ENCODE peak calls at places on chromosomes 5 and 9, in seven cellular contexts. B is trophoblast cell, Y is mesendoderm, X is neuronal stem cell, O is H1, W is mesenchymal stem cell, P is IMR-90. D is an unnamed sample.

GRCh38 chr5:43498571-43498970 is 14.9 kb upstream of the TMEM267 start:
- DNase-seq in Y (no peak), O (no peak), P (no peak), B (no peak), X (no peak), W (no peak), D (no peak)

GRCh38 chr9:4235951-4236804 is 63.7 kb downstream of the GLIS3 start:
- DNase-seq in X (no peak), Y (peak), O (no peak), P (peak), B (peak), W (peak), D (no peak)

GRCh38 chr5:180860273-180860886 is 696 bp downstream of the ZFP62 start:
- DNase-seq in W (peak), O (peak), P (no peak), X (no peak), Y (peak), B (peak), D (peak)

GRCh38 chr5:138488481-138488945 is 23.2 kb downstream of the EGR1 start:
- DNase-seq in Y (no peak), O (no peak), P (peak), X (no peak), B (peak), W (no peak), D (no peak)

GRCh38 chr5:32522429-32523143 is 62.8 kb upstream of the SUB1 start:
- DNase-seq in Y (no peak), B (peak), O (no peak), W (no peak), X (no peak), P (peak), D (no peak)

GRCh38 chr5:181205402-181205734 is 372 bp upstream of the TRIM7 start:
- DNase-seq in B (no peak), W (no peak), X (no peak), O (no peak), Y (no peak), P (no peak), D (no peak)

GRCh38 chr9:110918316-110919054 is 119.8 kb downstream of the LPAR1 start:
- DNase-seq in B (no peak), O (no peak), P (peak), W (peak), X (no peak), Y (no peak), D (no peak)

GRCh38 chr5:62043289-62044274 is 262.4 kb upstream of the KIF2A start:
- DNase-seq in W (no peak), X (peak), B (no peak), O (peak), Y (peak), P (no peak), D (peak)

GRCh38 chr9:101367323-101367722 is 17.5 kb downstream of the BAAT start:
- DNase-seq in B (no peak), Y (no peak), X (no peak), W (no peak), P (no peak), O (no peak), D (no peak)

GRCh38 chr9:111975709-111976108 is 79.1 kb downstream of the UGCG start:
- DNase-seq in X (no peak), B (no peak), P (no peak), O (peak), W (no peak), Y (peak), D (peak)

GRCh38 chr9:137031904-137032639 is at the start of gene FUT7:
- DNase-seq in B (no peak), Y (no peak), X (no peak), O (no peak), W (no peak), P (no peak), D (no peak)

GRCh38 chr9:129341197-129341990 is 163.3 kb upstream of the IER5L start:
- DNase-seq in O (no peak), W (no peak), X (no peak), B (no peak), P (no peak), Y (no peak), D (no peak)

GRCh38 chr9:137273616-137274320 is 3.8 kb upstream of the TOR4A start:
- DNase-seq in W (no peak), X (no peak), O (no peak), P (no peak), B (no peak), Y (no peak), D (peak)

GRCh38 chr5:122498163-122498562 is 186.1 kb downstream of the SNCAIP start:
- DNase-seq in Y (peak), O (no peak), W (peak), P (peak), X (peak), B (peak), D (peak)

GRCh38 chr9:76298497-76299144 is 95.6 kb downstream of the RFK start:
- DNase-seq in B (no peak), P (no peak), X (no peak), O (no peak), Y (peak), W (no peak), D (no peak)

GRCh38 chr9:4964540-4964939 is 20.5 kb upstream of the JAK2 start:
- DNase-seq in P (no peak), O (no peak), B (no peak), W (no peak), Y (no peak), X (peak), D (no peak)

GRCh38 chr9:109751253-109751652 is 28.7 kb upstream of the PALM2AKAP2 start:
- DNase-seq in Y (no peak), O (no peak), W (no peak), P (peak), B (no peak), X (no peak), D (no peak)

GRCh38 chr5:141876628-141877477 is 1.4 kb downstream of the PCDH1 start:
- DNase-seq in B (peak), P (no peak), O (peak), X (no peak), W (peak), Y (peak), D (no peak)
- H3K23ac ChIP-seq in B (no peak), P (peak), O (peak), X (peak), W (no peak), Y (peak), D (no peak)

GRCh38 chr5:58838732-58839131 is 255.9 kb downstream of the RAB3C start:
- DNase-seq in W (no peak), Y (no peak), X (no peak), P (no peak), B (no peak), O (no peak), D (no peak)

GRCh38 chr5:58836351-58836750 is 253.5 kb downstream of the RAB3C start:
- DNase-seq in Y (no peak), W (no peak), X (no peak), O (no peak), B (no peak), P (no peak), D (no peak)
- H3K23ac ChIP-seq in Y (no peak), W (no peak), X (no peak), O (no peak), B (no peak), P (no peak), D (no peak)

GRCh38 chr5:141816598-141817399 is 61.4 kb downstream of the PCDH1 start:
- DNase-seq in Y (peak), O (peak), P (no peak), W (no peak), B (no peak), X (peak), D (peak)
- H3K23ac ChIP-seq in Y (no peak), O (no peak), P (no peak), W (no peak), B (no peak), X (no peak), D (no peak)

GRCh38 chr5:106923409-106923808 is 747.3 kb downstream of the EFNA5 start:
- DNase-seq in B (no peak), X (no peak), O (no peak), W (no peak), P (no peak), Y (no peak), D (no peak)
- H3K23ac ChIP-seq in B (no peak), X (no peak), O (no peak), W (no peak), P (no peak), Y (no peak), D (no peak)

D was measured in H9.